ENCODE peak calls at places on chromosome 11, in seven cellular contexts. S is NCI-H524; F is stimulated activated CD4-positive, alpha-beta T cell treated with anti-CD3 and anti-CD28 coated beads, Interleukin-4, amount 100 ng/mL, for 1 hour; U is retina; Q is stimulated activated CD8-positive, alpha-beta memory T cell treated with anti-CD3 and anti-CD28 coated beads, Interleukin-12 subunit alpha, Interleukin-12 subunit beta, amount 100 ng/mL, for 4 hours; J is DMS153; A is Daoy. R is an unnamed sample.

GRCh38 chr11:62370743-62371440 is 33.6 kb downstream of the ASRGL1 start:
- DNase-seq in S (no peak), Q (peak), F (peak), A (no peak), J (no peak), U (no peak), R (no peak)

GRCh38 chr11:129434641-129435498 is 59.2 kb downstream of the BARX2 start:
- DNase-seq in A (peak), U (no peak), S (no peak), J (peak), F (no peak), Q (no peak), R (peak)

GRCh38 chr11:1771273-1771672 is 7.5 kb upstream of the CTSD start:
- DNase-seq in A (no peak), Q (no peak), J (no peak), F (no peak), U (no peak), S (no peak), R (no peak)

GRCh38 chr11:116791002-116791812 is 472 bp downstream of the APOA5 start:
- DNase-seq in Q (peak), A (peak), J (peak), U (peak), S (peak), F (peak), R (peak)

GRCh38 chr11:64367931-64368672 is 9.1 kb downstream of the RPS6KA4 start:
- DNase-seq in U (no peak), F (no peak), S (no peak), A (no peak), J (no peak), Q (no peak), R (no peak)

GRCh38 chr11:86978756-86979608 is 23.8 kb upstream of the FZD4 start:
- DNase-seq in Q (no peak), J (no peak), U (no peak), S (no peak), A (peak), F (no peak), R (peak)

GRCh38 chr11:45769960-45770359 is 35.0 kb upstream of the SLC35C1 start:
- DNase-seq in F (no peak), U (no peak), Q (no peak), A (no peak), S (no peak), J (no peak), R (no peak)

GRCh38 chr11:31813242-31813960 is 2.3 kb upstream of the PAX6 start:
- DNase-seq in F (no peak), A (no peak), U (peak), J (no peak), Q (no peak), S (no peak), R (no peak)

GRCh38 chr11:101912823-101913284 is 2.0 kb upstream of the CEP126 start:
- DNase-seq in Q (no peak), F (no peak), U (peak), A (peak), S (no peak), J (no peak), R (peak)

GRCh38 chr11:107496011-107496410 is 38.4 kb upstream of the CWF19L2 start:
- DNase-seq in S (no peak), U (no peak), Q (no peak), J (no peak), A (no peak), F (no peak), R (peak)

GRCh38 chr11:133714471-133715375 is 130.6 kb downstream of the SPATA19 start:
- DNase-seq in A (no peak), J (no peak), U (no peak), S (peak), Q (no peak), F (no peak), R (no peak)

GRCh38 chr11:77269484-77270123 is 31.9 kb downstream of the GDPD4 start:
- DNase-seq in J (no peak), A (no peak), U (no peak), F (no peak), S (no peak), Q (no peak), R (no peak)

GRCh38 chr11:84019576-84020194 is 733.5 kb upstream of the CCDC90B start:
- DNase-seq in S (no peak), A (no peak), J (no peak), U (no peak), Q (no peak), F (no peak), R (no peak)

GRCh38 chr11:35725880-35726279 is 63.3 kb downstream of the TRIM44 start:
- DNase-seq in F (no peak), U (no peak), J (no peak), S (no peak), Q (no peak), A (peak), R (peak)

GRCh38 chr11:33040127-33040861 is 922 bp downstream of the TCP11L1 start:
- DNase-seq in Q (no peak), U (no peak), A (no peak), F (no peak), S (no peak), J (peak), R (no peak)

GRCh38 chr11:848988-849824 is 6.6 kb downstream of the TSPAN4 start:
- DNase-seq in U (peak), J (no peak), Q (no peak), A (no peak), S (peak), F (peak), R (no peak)

GRCh38 chr11:6799402-6799801 is at the start of gene OR6A2:
- DNase-seq in S (no peak), F (no peak), U (no peak), Q (no peak), A (peak), J (no peak), R (no peak)